ENCODE peak calls at places on chromosomes 5 and 9, in seven cellular contexts. One of them, this sample, is unnamed.

GRCh38 chr5:107365355-107366109 is 305.2 kb downstream of the EFNA5 start:
- DNase-seq in ureter: no peak
- DNase-seq in endothelial cell: no peak
- DNase-seq in NCI-H2081: no peak
- DNase-seq in AG08395: peak
- DNase-seq in ELF-1: no peak
- DNase-seq in cardiac fibroblast: peak
- DNase-seq in this sample: no peak

GRCh38 chr5:140349244-140349643 is 2.8 kb upstream of the HBEGF start:
- DNase-seq in cardiac fibroblast: no peak
- DNase-seq in ureter: no peak
- DNase-seq in ELF-1: no peak
- DNase-seq in NCI-H2081: no peak
- DNase-seq in endothelial cell: no peak
- DNase-seq in AG08395: no peak
- DNase-seq in this sample: no peak

GRCh38 chr5:138611295-138612220 is 36.4 kb upstream of the HSPA9 start:
- DNase-seq in cardiac fibroblast: peak
- DNase-seq in NCI-H2081: no peak
- DNase-seq in endothelial cell: peak
- DNase-seq in AG08395: no peak
- DNase-seq in ELF-1: peak
- DNase-seq in ureter: no peak
- DNase-seq in this sample: peak

GRCh38 chr9:16656432-16657169 is 213.9 kb downstream of the BNC2 start:
- DNase-seq in NCI-H2081: no peak
- DNase-seq in cardiac fibroblast: no peak
- DNase-seq in ureter: no peak
- DNase-seq in endothelial cell: no peak
- DNase-seq in AG08395: no peak
- DNase-seq in ELF-1: no peak
- DNase-seq in this sample: no peak

GRCh38 chr5:173625686-173626500 is 9.4 kb upstream of the BOD1 start:
- DNase-seq in cardiac fibroblast: peak
- DNase-seq in ELF-1: peak
- DNase-seq in ureter: no peak
- DNase-seq in NCI-H2081: no peak
- DNase-seq in endothelial cell: no peak
- DNase-seq in AG08395: no peak
- DNase-seq in this sample: no peak

GRCh38 chr5:76386360-76386759 is 16.7 kb upstream of the IQGAP2 start:
- DNase-seq in AG08395: no peak
- DNase-seq in cardiac fibroblast: no peak
- DNase-seq in ureter: no peak
- DNase-seq in ELF-1: no peak
- DNase-seq in endothelial cell: no peak
- DNase-seq in NCI-H2081: no peak
- DNase-seq in this sample: no peak

GRCh38 chr9:18228101-18228500 is 245.9 kb upstream of the ADAMTSL1 start:
- DNase-seq in AG08395: no peak
- DNase-seq in cardiac fibroblast: no peak
- DNase-seq in endothelial cell: no peak
- DNase-seq in NCI-H2081: no peak
- DNase-seq in ELF-1: no peak
- DNase-seq in ureter: no peak
- DNase-seq in this sample: no peak

GRCh38 chr9:125893277-125893676 is 146.1 kb downstream of the PBX3 start:
- DNase-seq in ureter: no peak
- DNase-seq in NCI-H2081: no peak
- DNase-seq in endothelial cell: no peak
- DNase-seq in ELF-1: no peak
- DNase-seq in AG08395: no peak
- DNase-seq in cardiac fibroblast: no peak
- DNase-seq in this sample: no peak

GRCh38 chr9:111700776-111701175 is 39.4 kb downstream of the GNG10 start:
- DNase-seq in ureter: no peak
- DNase-seq in cardiac fibroblast: peak
- DNase-seq in endothelial cell: no peak
- DNase-seq in NCI-H2081: no peak
- DNase-seq in ELF-1: no peak
- DNase-seq in AG08395: no peak
- DNase-seq in this sample: no peak

GRCh38 chr9:38160613-38161215 is 91.7 kb upstream of the SHB start:
- DNase-seq in cardiac fibroblast: peak
- DNase-seq in endothelial cell: peak
- DNase-seq in NCI-H2081: peak
- DNase-seq in AG08395: peak
- DNase-seq in ELF-1: peak
- DNase-seq in ureter: no peak
- DNase-seq in this sample: peak

GRCh38 chr5:102608414-102608813 is 109.6 kb upstream of the SLCO6A1 start:
- DNase-seq in ureter: no peak
- DNase-seq in AG08395: no peak
- DNase-seq in cardiac fibroblast: no peak
- DNase-seq in ELF-1: no peak
- DNase-seq in endothelial cell: no peak
- DNase-seq in NCI-H2081: no peak
- DNase-seq in this sample: no peak

GRCh38 chr5:168988699-168989098 is 312.2 kb downstream of the SLIT3 start:
- DNase-seq in ureter: no peak
- DNase-seq in ELF-1: no peak
- DNase-seq in cardiac fibroblast: peak
- DNase-seq in AG08395: no peak
- DNase-seq in endothelial cell: no peak
- DNase-seq in NCI-H2081: no peak
- DNase-seq in this sample: no peak

GRCh38 chr9:6915635-6916034 is 157.9 kb downstream of the KDM4C start:
- DNase-seq in NCI-H2081: no peak
- DNase-seq in AG08395: no peak
- DNase-seq in ureter: no peak
- DNase-seq in ELF-1: no peak
- DNase-seq in cardiac fibroblast: no peak
- DNase-seq in endothelial cell: no peak
- DNase-seq in this sample: no peak

GRCh38 chr9:133505901-133506652 is 18.7 kb downstream of the MYMK start:
- DNase-seq in NCI-H2081: no peak
- DNase-seq in endothelial cell: no peak
- DNase-seq in AG08395: peak
- DNase-seq in cardiac fibroblast: peak
- DNase-seq in ureter: no peak
- DNase-seq in ELF-1: no peak
- DNase-seq in this sample: no peak

GRCh38 chr9:110427497-110428104 is 89.9 kb upstream of the TXNDC8 start:
- DNase-seq in ureter: no peak
- DNase-seq in endothelial cell: peak
- DNase-seq in cardiac fibroblast: peak
- DNase-seq in NCI-H2081: no peak
- DNase-seq in ELF-1: peak
- DNase-seq in AG08395: peak
- DNase-seq in this sample: peak

GRCh38 chr5:652773-653350 is 40.3 kb downstream of the TPPP start:
- DNase-seq in cardiac fibroblast: no peak
- DNase-seq in NCI-H2081: peak
- DNase-seq in endothelial cell: no peak
- DNase-seq in AG08395: no peak
- DNase-seq in ureter: no peak
- DNase-seq in ELF-1: no peak
- DNase-seq in this sample: no peak

GRCh38 chr9:4228606-4229005 is 71.3 kb downstream of the GLIS3 start:
- DNase-seq in endothelial cell: no peak
- DNase-seq in AG08395: peak
- DNase-seq in ELF-1: no peak
- DNase-seq in NCI-H2081: peak
- DNase-seq in ureter: no peak
- DNase-seq in cardiac fibroblast: peak
- DNase-seq in this sample: no peak

GRCh38 chr5:126501448-126501847 is 78.2 kb downstream of the GRAMD2B start:
- DNase-seq in ureter: no peak
- DNase-seq in AG08395: no peak
- DNase-seq in endothelial cell: no peak
- DNase-seq in cardiac fibroblast: no peak
- DNase-seq in NCI-H2081: no peak
- DNase-seq in ELF-1: no peak
- DNase-seq in this sample: no peak

GRCh38 chr5:61257421-61257820 is 74.6 kb upstream of the ZSWIM6 start:
- DNase-seq in ureter: no peak
- DNase-seq in endothelial cell: no peak
- DNase-seq in cardiac fibroblast: no peak
- DNase-seq in NCI-H2081: no peak
- DNase-seq in AG08395: no peak
- DNase-seq in ELF-1: no peak
- DNase-seq in this sample: no peak

GRCh38 chr5:4698596-4698995 is 441.5 kb upstream of the ADAMTS16 start:
- DNase-seq in AG08395: no peak
- DNase-seq in ureter: no peak
- DNase-seq in endothelial cell: no peak
- DNase-seq in ELF-1: no peak
- DNase-seq in cardiac fibroblast: no peak
- DNase-seq in NCI-H2081: no peak
- DNase-seq in this sample: no peak

GRCh38 chr9:114382951-114383865 is 4.6 kb downstream of the AKNA start:
- DNase-seq in AG08395: peak
- DNase-seq in ureter: no peak
- DNase-seq in ELF-1: no peak
- DNase-seq in NCI-H2081: no peak
- DNase-seq in endothelial cell: no peak
- DNase-seq in cardiac fibroblast: peak
- DNase-seq in this sample: no peak

GRCh38 chr9:135490166-135490870 is 10.2 kb upstream of the MRPS2 start:
- DNase-seq in NCI-H2081: no peak
- DNase-seq in ELF-1: no peak
- DNase-seq in cardiac fibroblast: no peak
- DNase-seq in ureter: no peak
- DNase-seq in AG08395: no peak
- DNase-seq in endothelial cell: no peak
- DNase-seq in this sample: no peak

GRCh38 chr5:43627028-43627427 is 24.0 kb downstream of the NNT start:
- DNase-seq in ureter: no peak
- DNase-seq in NCI-H2081: no peak
- DNase-seq in ELF-1: peak
- DNase-seq in AG08395: peak
- DNase-seq in endothelial cell: peak
- DNase-seq in cardiac fibroblast: peak
- DNase-seq in this sample: no peak

GRCh38 chr9:98913044-98913443 is 30.7 kb upstream of the COL15A1 start:
- DNase-seq in ELF-1: no peak
- DNase-seq in cardiac fibroblast: no peak
- DNase-seq in NCI-H2081: no peak
- DNase-seq in endothelial cell: no peak
- DNase-seq in AG08395: no peak
- DNase-seq in ureter: no peak
- DNase-seq in this sample: no peak

GRCh38 chr5:170284231-170284630 is 13.3 kb downstream of the LCP2 start:
- DNase-seq in endothelial cell: no peak
- DNase-seq in ureter: no peak
- DNase-seq in AG08395: no peak
- DNase-seq in ELF-1: no peak
- DNase-seq in NCI-H2081: no peak
- DNase-seq in cardiac fibroblast: no peak
- DNase-seq in this sample: no peak

GRCh38 chr5:55724276-55724675 is 12.2 kb upstream of the SLC38A9 start:
- DNase-seq in endothelial cell: no peak
- DNase-seq in AG08395: no peak
- DNase-seq in cardiac fibroblast: no peak
- DNase-seq in NCI-H2081: no peak
- DNase-seq in ELF-1: no peak
- DNase-seq in ureter: no peak
- DNase-seq in this sample: no peak

GRCh38 chr9:136644343-136644592 is 18.4 kb upstream of the EGFL7 start:
- DNase-seq in endothelial cell: no peak
- DNase-seq in ureter: no peak
- DNase-seq in ELF-1: no peak
- DNase-seq in cardiac fibroblast: peak
- DNase-seq in AG08395: no peak
- DNase-seq in NCI-H2081: peak
- DNase-seq in this sample: no peak

GRCh38 chr5:76535577-76535976 is 87.6 kb downstream of the F2RL2 start:
- DNase-seq in NCI-H2081: no peak
- DNase-seq in cardiac fibroblast: no peak
- DNase-seq in ELF-1: peak
- DNase-seq in ureter: no peak
- DNase-seq in endothelial cell: no peak
- DNase-seq in AG08395: no peak
- DNase-seq in this sample: no peak

GRCh38 chr5:125700380-125700856 is 722.8 kb upstream of the GRAMD2B start:
- DNase-seq in AG08395: no peak
- DNase-seq in NCI-H2081: peak
- DNase-seq in cardiac fibroblast: peak
- DNase-seq in ureter: no peak
- DNase-seq in endothelial cell: no peak
- DNase-seq in ELF-1: no peak
- DNase-seq in this sample: no peak

GRCh38 chr9:33011857-33012256 is 10.4 kb upstream of the APTX start:
- DNase-seq in AG08395: no peak
- DNase-seq in cardiac fibroblast: no peak
- DNase-seq in endothelial cell: no peak
- DNase-seq in ureter: no peak
- DNase-seq in ELF-1: no peak
- DNase-seq in NCI-H2081: no peak
- DNase-seq in this sample: no peak

GRCh38 chr9:117073539-117074336 is 341.1 kb downstream of the ASTN2 start:
- DNase-seq in AG08395: no peak
- DNase-seq in ureter: peak
- DNase-seq in cardiac fibroblast: peak
- DNase-seq in endothelial cell: peak
- DNase-seq in NCI-H2081: peak
- DNase-seq in ELF-1: peak
- DNase-seq in this sample: no peak

GRCh38 chr9:69023650-69024049 is 9.7 kb upstream of the PRKACG start:
- DNase-seq in endothelial cell: no peak
- DNase-seq in NCI-H2081: no peak
- DNase-seq in ELF-1: no peak
- DNase-seq in cardiac fibroblast: no peak
- DNase-seq in AG08395: no peak
- DNase-seq in ureter: no peak
- DNase-seq in this sample: no peak

GRCh38 chr5:178288373-178289368 is 56.1 kb upstream of the PHYKPL start:
- DNase-seq in NCI-H2081: no peak
- DNase-seq in ureter: peak
- DNase-seq in AG08395: peak
- DNase-seq in ELF-1: peak
- DNase-seq in cardiac fibroblast: no peak
- DNase-seq in endothelial cell: no peak
- DNase-seq in this sample: peak

GRCh38 chr5:78644129-78644528 is 4.4 kb downstream of the LHFPL2 start:
- DNase-seq in ureter: no peak
- DNase-seq in ELF-1: no peak
- DNase-seq in NCI-H2081: no peak
- DNase-seq in cardiac fibroblast: no peak
- DNase-seq in AG08395: no peak
- DNase-seq in endothelial cell: no peak
- DNase-seq in this sample: no peak